ENCODE peak calls at places on chromosomes 6 and 20, in six cellular contexts. N is adrenal gland; X is ascending aorta; I is CD8-positive, alpha-beta T cell; H is activated T-helper 1 cell treated with anti-CD3 and anti-CD28 coated beads, Interleukin-12 subunit alpha, Interleukin-12 subunit beta, Interleukin-2, Interleukin-4 antibody, amounts not matched to agents 30 ng/mL and 10 ng/mL and 1 ng/mL, durations not matched to agents 14 hours and 24 hours and 36 hours; F is neural crest cell. P is an unnamed sample.

GRCh38 chr20:32439132-32439829 is 81.2 kb downstream of the ASXL1 start:
- DNase-seq in N (no peak), X (no peak), I (no peak), H (no peak), F (no peak), P (no peak)

GRCh38 chr6:30816791-30817739 is 67.3 kb upstream of the DDR1 start:
- DNase-seq in N (no peak), X (no peak), I (no peak), H (no peak), F (no peak), P (peak)

GRCh38 chr6:79168695-79168980 is 65.8 kb downstream of the HMGN3 start:
- DNase-seq in N (no peak), X (no peak), I (no peak), H (no peak), F (no peak), P (no peak)

GRCh38 chr6:154737424-154737823 is 4.2 kb downstream of the SCAF8 start:
- DNase-seq in N (no peak), X (no peak), I (no peak), H (no peak), F (no peak), P (no peak)

GRCh38 chr20:35066194-35066593 is 26.4 kb downstream of the TRPC4AP start:
- DNase-seq in N (no peak), X (no peak), I (no peak), H (no peak), F (no peak), P (no peak)

GRCh38 chr20:36997121-36997520 is 45.6 kb upstream of the SAMHD1 start:
- DNase-seq in N (no peak), X (no peak), I (no peak), H (no peak), F (no peak), P (no peak)

GRCh38 chr6:20534906-20535305 is 649 bp downstream of the CDKAL1 start:
- DNase-seq in N (no peak), X (no peak), I (peak), H (no peak), F (no peak), P (no peak)

GRCh38 chr6:105991561-105992314 is 94.4 kb upstream of the PRDM1 start:
- DNase-seq in N (peak), X (no peak), I (no peak), H (no peak), F (no peak), P (no peak)

GRCh38 chr6:33247977-33248642 is 23.6 kb downstream of the VPS52 start:
- DNase-seq in N (peak), X (peak), I (peak), H (peak), F (peak), P (peak)

GRCh38 chr6:147285087-147285855 is 81.1 kb downstream of the STXBP5 start:
- DNase-seq in N (no peak), X (no peak), I (no peak), H (no peak), F (no peak), P (no peak)

GRCh38 chr20:62323980-62324906 is 21.4 kb downstream of the ADRM1 start:
- DNase-seq in N (no peak), X (no peak), I (peak), H (no peak), F (no peak), P (no peak)

GRCh38 chr6:42831237-42831636 is 48.2 kb upstream of the RPL7L1 start:
- DNase-seq in N (no peak), X (no peak), I (no peak), H (no peak), F (no peak), P (no peak)

GRCh38 chr6:18053555-18054445 is 66.4 kb upstream of the KIF13A start:
- DNase-seq in N (no peak), X (no peak), I (no peak), H (no peak), F (no peak), P (no peak)

GRCh38 chr6:48505621-48506020 is 394.6 kb upstream of the PTCHD4 start:
- DNase-seq in N (no peak), X (no peak), I (no peak), H (no peak), F (no peak), P (no peak)

GRCh38 chr20:62745279-62745958 is 36.8 kb downstream of the NTSR1 start:
- DNase-seq in N (no peak), X (no peak), I (peak), H (no peak), F (no peak), P (no peak)

GRCh38 chr6:151121900-151122299 is 117.9 kb upstream of the AKAP12 start:
- DNase-seq in N (peak), X (no peak), I (no peak), H (no peak), F (no peak), P (no peak)

GRCh38 chr6:137892271-137892708 is 25.2 kb downstream of the TNFAIP3 start:
- DNase-seq in N (no peak), X (no peak), I (no peak), H (no peak), F (no peak), P (no peak)

GRCh38 chr20:3047486-3048419 is 1.9 kb downstream of the MRPS26 start:
- DNase-seq in N (peak), X (no peak), I (no peak), H (no peak), F (no peak), P (no peak)

GRCh38 chr20:44586289-44586911 is 4.0 kb downstream of the PKIG start:
- DNase-seq in N (no peak), X (no peak), I (no peak), H (no peak), F (no peak), P (peak)

GRCh38 chr6:38498085-38498484 is 141.6 kb downstream of the BTBD9 start:
- DNase-seq in N (no peak), X (no peak), I (no peak), H (no peak), F (no peak), P (no peak)

GRCh38 chr20:24914388-24915241 is 34.5 kb upstream of the CST7 start:
- DNase-seq in N (no peak), X (no peak), I (no peak), H (no peak), F (no peak), P (no peak)

GRCh38 chr20:24721891-24722530 is 227.1 kb upstream of the CST7 start:
- DNase-seq in N (peak), X (no peak), I (no peak), H (no peak), F (no peak), P (no peak)

GRCh38 chr20:63124092-63124781 is 91.7 kb downstream of the YTHDF1 start:
- DNase-seq in N (no peak), X (no peak), I (no peak), H (no peak), F (no peak), P (no peak)

GRCh38 chr6:13248549-13248948 is 79.8 kb downstream of the TBC1D7 start:
- DNase-seq in N (no peak), X (no peak), I (no peak), H (no peak), F (no peak), P (no peak)

GRCh38 chr6:162998777-162999176 is 271.0 kb downstream of the PACRG start:
- DNase-seq in N (no peak), X (no peak), I (no peak), H (no peak), F (no peak), P (no peak)

GRCh38 chr20:59806578-59806975 is 126.9 kb downstream of the SYCP2 start:
- DNase-seq in N (no peak), X (no peak), I (no peak), H (no peak), F (no peak), P (no peak)

GRCh38 chr20:53751394-53752368 is 158.0 kb upstream of the ZNF217 start:
- DNase-seq in N (no peak), X (no peak), I (peak), H (peak), F (no peak), P (peak)

GRCh38 chr6:28351087-28351486 is 1.3 kb downstream of the ZKSCAN3 start:
- DNase-seq in N (no peak), X (no peak), I (no peak), H (no peak), F (no peak), P (no peak)

GRCh38 chr6:43942011-43942442 is 172.0 kb downstream of the VEGFA start:
- DNase-seq in N (peak), X (no peak), I (no peak), H (no peak), F (no peak), P (no peak)

GRCh38 chr20:29878281-29878741 is 1379.2 kb upstream of the DEFB115 start:
- DNase-seq in N (no peak), X (no peak), I (no peak), H (no peak), F (no peak), P (no peak)

GRCh38 chr6:35911871-35912653 is 8.8 kb downstream of the SRPK1 start:
- DNase-seq in N (peak), X (no peak), I (no peak), H (no peak), F (no peak), P (no peak)

GRCh38 chr6:37920667-37921066 is 101.1 kb downstream of the ZFAND3 start:
- DNase-seq in N (no peak), X (no peak), I (no peak), H (no peak), F (no peak), P (no peak)

GRCh38 chr6:151916680-151917164 is 109.2 kb downstream of the ESR1 start:
- DNase-seq in N (no peak), X (no peak), I (no peak), H (no peak), F (no peak), P (no peak)

GRCh38 chr20:49276895-49277785 is 717 bp downstream of the ZNFX1 start:
- DNase-seq in N (peak), X (no peak), I (peak), H (peak), F (no peak), P (no peak)

GRCh38 chr6:133707456-133707855 is 181.5 kb upstream of the TCF21 start:
- DNase-seq in N (no peak), X (no peak), I (no peak), H (no peak), F (no peak), P (peak)

GRCh38 chr6:43468748-43469681 is 8.4 kb upstream of the TJAP1 start:
- DNase-seq in N (no peak), X (no peak), I (no peak), H (no peak), F (no peak), P (no peak)

GRCh38 chr6:34531580-34532201 is 24.4 kb downstream of the SPDEF start:
- DNase-seq in N (no peak), X (peak), I (peak), H (no peak), F (no peak), P (peak)

GRCh38 chr6:166989427-166990034 is 9.7 kb upstream of the CEP43 start:
- DNase-seq in N (no peak), X (no peak), I (peak), H (peak), F (no peak), P (no peak)

GRCh38 chr20:21189761-21190523 is 64.1 kb downstream of the KIZ start:
- DNase-seq in N (no peak), X (no peak), I (no peak), H (no peak), F (peak), P (no peak)